ENCODE peak calls at places on chromosomes 11 and 22, in five cellular contexts. E is heart right ventricle, Y is gastrocnemius medialis, I is PC-9, T is cardiac muscle cell. X is an unnamed sample.

GRCh38 chr22:32896951-32897350 is 95.4 kb downstream of the TIMP3 start:
- DNase-seq in E (no peak), Y (no peak), I (no peak), T (no peak), X (no peak)

GRCh38 chr11:61881397-61881796 is 9.9 kb downstream of the FADS3 start:
- DNase-seq in E (peak; percentile 42), Y (no peak), I (no peak), T (no peak), X (no peak)

GRCh38 chr22:25775501-25775900 is 33.5 kb downstream of the MYO18B start:
- DNase-seq in E (no peak), Y (no peak), I (no peak), T (peak; percentile 30), X (no peak)

GRCh38 chr22:39299829-39300178 is 19.6 kb downstream of the RPL3 start:
- DNase-seq in E (peak; percentile 70), Y (no peak), I (peak; percentile 22), T (no peak), X (no peak)

GRCh38 chr11:46273511-46274205 is 3.8 kb upstream of the CREB3L1 start:
- DNase-seq in E (no peak), Y (no peak), I (no peak), T (peak; percentile 65), X (no peak)

GRCh38 chr11:107116358-107116757 is 98.1 kb upstream of the GUCY1A2 start:
- DNase-seq in E (no peak), Y (no peak), I (no peak), T (peak; percentile 50), X (no peak)

GRCh38 chr11:9726313-9727022 is 62.6 kb downstream of the SWAP70 start:
- DNase-seq in E (no peak), Y (no peak), I (no peak), T (peak; percentile 19), X (no peak)

GRCh38 chr11:117597083-117597482 is 199.9 kb downstream of the DSCAML1 start:
- DNase-seq in E (peak; percentile 36), Y (no peak), I (peak; percentile 20), T (peak; percentile 51), X (no peak)

GRCh38 chr11:45146072-45147016 is at the start of gene PRDM11:
- DNase-seq in E (peak; percentile 57), Y (peak; percentile 76), I (peak; percentile 76), T (peak; percentile 85), X (no peak)

GRCh38 chr22:23411739-23412138 is 168.4 kb downstream of the IGLL1 start:
- DNase-seq in E (no peak), Y (no peak), I (no peak), T (no peak), X (no peak)

GRCh38 chr11:86248609-86249008 is 4.1 kb downstream of the EED start:
- DNase-seq in E (no peak), Y (no peak), I (no peak), T (no peak), X (no peak)

GRCh38 chr22:23305922-23306374 is 125.6 kb downstream of the BCR start:
- DNase-seq in E (peak; percentile 63), Y (peak; percentile 69), I (no peak), T (peak; percentile 96), X (peak; percentile 43)

GRCh38 chr11:57899378-57899777 is 124.3 kb upstream of the OR9Q1 start:
- DNase-seq in E (no peak), Y (no peak), I (no peak), T (no peak), X (no peak)

GRCh38 chr11:77530879-77531278 is 57.0 kb upstream of the PAK1 start:
- DNase-seq in E (no peak), Y (no peak), I (no peak), T (no peak), X (no peak)

GRCh38 chr11:847876-848275 is 5.2 kb downstream of the TSPAN4 start:
- DNase-seq in E (no peak), Y (no peak), I (no peak), T (no peak), X (no peak)

GRCh38 chr11:130999086-130999485 is 82.8 kb upstream of the SNX19 start:
- DNase-seq in E (no peak), Y (no peak), I (no peak), T (peak; percentile 72), X (no peak)

GRCh38 chr22:31269892-31270574 is 22.3 kb downstream of the PIK3IP1 start:
- DNase-seq in E (no peak), Y (no peak), I (no peak), T (no peak), X (no peak)

GRCh38 chr11:112797653-112798293 is 163.4 kb upstream of the NCAM1 start:
- DNase-seq in E (no peak), Y (peak; percentile 46), I (no peak), T (peak; percentile 69), X (no peak)

GRCh38 chr11:118608268-118609214 is 1.1 kb downstream of the PHLDB1 start:
- DNase-seq in E (peak; percentile 79), Y (peak; percentile 67), I (peak; percentile 33), T (peak; percentile 89), X (no peak)

GRCh38 chr11:93326681-93327080 is 3.9 kb upstream of the DEUP1 start:
- DNase-seq in E (no peak), Y (no peak), I (no peak), T (no peak), X (no peak)

DNA sequence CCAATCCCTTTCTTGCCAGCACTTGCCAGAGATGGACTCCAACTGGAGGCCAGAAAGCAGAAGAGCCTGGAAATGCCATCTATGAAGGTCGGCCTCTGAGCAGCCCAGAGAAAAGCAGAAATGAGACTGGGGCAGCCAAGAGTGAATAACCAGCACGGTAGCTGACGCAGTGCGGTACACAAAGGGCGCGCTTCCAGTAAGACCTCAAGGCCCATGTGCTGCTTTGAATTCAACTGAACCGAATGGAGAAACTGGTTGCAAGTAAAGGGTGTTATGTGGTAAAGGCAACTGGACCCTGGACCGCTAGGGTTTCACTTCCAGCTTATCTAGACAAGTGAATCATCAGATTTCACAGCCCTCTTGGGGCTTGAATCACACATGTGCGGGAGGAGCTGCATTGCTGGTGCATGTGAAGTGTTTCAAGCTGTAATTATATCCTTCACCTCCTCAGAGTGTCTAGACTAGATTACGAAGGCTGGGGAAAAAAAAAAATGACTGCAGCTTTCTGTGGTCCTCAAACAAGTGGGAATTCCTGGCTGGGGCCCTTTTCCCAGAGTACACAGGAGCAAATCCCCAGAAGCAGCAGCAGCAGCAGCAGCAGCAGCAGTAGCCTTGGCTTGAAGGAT is 128.9 kb downstream of the CCDC34 start:
- DNase-seq in E (peak; percentile 27), Y (peak; percentile 49), I (peak; percentile 8), T (peak; percentile 97), X (no peak)
- TF ChIP-seq CTCF in E (no peak), Y (no peak), I (no peak), T (peak; percentile 5), X (no peak)

DNA sequence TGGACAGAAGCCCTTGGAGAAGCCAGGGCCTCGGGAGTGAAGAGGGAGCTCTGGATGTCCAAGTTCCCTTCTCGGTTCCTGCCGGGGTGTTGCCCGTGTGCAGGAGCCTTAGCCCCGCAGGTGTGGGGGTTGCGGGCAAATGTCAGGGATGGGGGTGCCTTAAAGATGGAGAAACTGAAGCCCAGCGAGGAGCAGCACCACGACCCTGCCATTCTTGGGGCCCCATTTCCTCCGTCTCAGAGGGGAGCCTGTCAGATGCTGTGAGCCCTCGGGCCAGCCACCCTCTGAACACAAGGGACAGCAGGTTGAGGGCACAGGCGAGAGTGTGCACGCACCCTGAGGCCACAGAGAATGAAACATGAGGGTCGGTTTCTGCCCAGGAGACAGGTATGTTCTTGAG is 6.3 kb downstream of the OSBPL5 start:
- DNase-seq in E (no peak), Y (peak; percentile 8), I (no peak), T (no peak), X (no peak)
- H3K4me1 ChIP-seq in E (peaks cover 93% of the 10 kb centered on the region), Y (peaks cover 62% of the 10 kb centered on the region), I (no peaks in the 10 kb centered on the region), T (peaks cover 55% of the 10 kb centered on the region), X (peaks cover 89% of the 10 kb centered on the region)

DNA sequence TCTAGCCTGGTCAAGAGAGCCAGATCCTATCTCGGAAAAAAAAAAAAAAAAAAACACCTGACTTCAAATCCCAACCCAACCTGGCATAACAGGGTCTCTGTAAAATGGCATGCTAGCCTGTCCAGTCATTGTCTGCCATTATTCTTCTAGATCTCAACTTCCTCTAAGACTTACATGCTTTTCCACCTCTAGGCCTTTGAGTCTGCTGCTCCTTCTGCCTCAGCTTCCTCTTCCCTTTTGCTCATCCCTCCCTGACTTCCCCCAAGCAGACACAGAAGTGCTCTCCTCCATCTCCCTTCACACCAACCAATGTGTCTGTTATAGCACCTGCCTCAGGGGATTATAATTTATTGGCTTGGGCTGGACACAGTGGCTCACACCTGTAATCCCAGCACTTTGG is 7.8 kb downstream of the STK33 start:
- DNase-seq in E (no peak), Y (no peak), I (no peak), T (no peak), X (no peak)
- TF ChIP-seq CTCF in E (no peak), Y (no peak), I (no peak), T (no peak), X (no peak)

GRCh38 chr22:19689408-19689807 is 24.9 kb upstream of the SEPTIN5 start:
- DNase-seq in E (no peak), Y (no peak), I (no peak), T (no peak), X (no peak)
- H3K4me1 ChIP-seq in E (no peaks in the 10 kb centered on the region), Y (no peaks in the 10 kb centered on the region), I (peaks cover 39% of the 10 kb centered on the region), T (peaks cover 3% of the 10 kb centered on the region), X (no peaks in the 10 kb centered on the region)

GRCh38 chr22:21726650-21727049 is 8.9 kb downstream of the YPEL1 start:
- DNase-seq in E (no peak), Y (no peak), I (no peak), T (no peak), X (no peak)
- TF ChIP-seq CTCF in E (no peak), Y (no peak), I (peak; percentile 43), T (no peak), X (no peak)

DNA sequence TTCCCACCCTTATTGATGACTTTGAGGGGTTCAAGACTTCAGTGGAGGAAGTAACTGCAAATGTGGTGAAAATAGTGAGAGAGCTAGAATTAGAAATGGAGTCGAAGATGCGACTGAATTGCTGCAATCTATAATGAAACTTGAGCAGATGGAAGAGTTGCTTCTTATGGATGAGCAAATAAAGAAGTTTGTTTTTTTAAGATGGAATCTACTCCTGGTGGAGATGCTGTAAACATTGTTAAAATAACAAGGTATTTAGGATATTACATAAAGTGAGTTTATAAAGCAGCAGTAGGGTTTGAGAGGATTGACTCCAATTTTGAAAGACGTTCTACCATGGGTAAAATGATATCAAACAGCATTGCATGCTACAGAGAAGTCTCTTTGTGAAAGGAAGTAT is 64.2 kb upstream of the GRK2 start:
- DNase-seq in E (no peak), Y (no peak), I (no peak), T (no peak), X (no peak)
- H3K4me1 ChIP-seq in E (no peaks in the 10 kb centered on the region), Y (no peaks in the 10 kb centered on the region), I (peaks cover 5% of the 10 kb centered on the region), T (no peaks in the 10 kb centered on the region), X (no peaks in the 10 kb centered on the region)

GRCh38 chr22:40651563-40652501 is 15.3 kb upstream of the MRTFA start:
- DNase-seq in E (peak; percentile 97), Y (peak; percentile 97), I (peak; percentile 95), T (peak; percentile 100), X (peak; percentile 97)

GRCh38 chr22:40653361-40653760 is 16.8 kb upstream of the MRTFA start:
- DNase-seq in E (no peak), Y (no peak), I (no peak), T (no peak), X (no peak)

GRCh38 chr22:40651057-40651456 is 14.5 kb upstream of the MRTFA start:
- DNase-seq in E (no peak), Y (no peak), I (no peak), T (no peak), X (no peak)

GRCh38 chr22:40654522-40655167 is 18.1 kb upstream of the MRTFA start:
- DNase-seq in E (peak; percentile 77), Y (peak; percentile 80), I (no peak), T (peak; percentile 69), X (no peak)
- TF ChIP-seq CTCF in E (peak; percentile 14), Y (peak; percentile 24), I (no peak), T (no peak), X (peak; percentile 38)

X was measured in thoracic aorta.